ENCODE peak calls at places on chromosome 21, in seven cellular contexts. C is AG08395; R is CD4-positive, CD25-positive, alpha-beta regulatory T cell; X is activated effector memory CD4-positive, alpha-beta T cell treated with Interleukin-2 at 50 U/mL for 16 hours; V is T-cell; H is osteoblast; J is amniotic stem cell. I is an unnamed sample.

GRCh38 chr21:21101911-21102310 is 103.7 kb downstream of the NCAM2 start:
- DNase-seq in C (no peak), R (no peak), X (no peak), V (no peak), H (no peak), J (no peak), I (no peak)

GRCh38 chr21:25733859-25734653 is 648 bp downstream of the ATP5PF start:
- DNase-seq in C (peak), R (peak), X (no peak), V (no peak), H (peak), J (no peak), I (no peak)

GRCh38 chr21:31394309-31394708 is 50.2 kb upstream of the TIAM1 start:
- DNase-seq in C (no peak), R (no peak), X (no peak), V (no peak), H (no peak), J (no peak), I (no peak)

GRCh38 chr21:35470522-35470921 is 421.4 kb upstream of the RUNX1 start:
- DNase-seq in C (no peak), R (no peak), X (no peak), V (no peak), H (no peak), J (no peak), I (no peak)

GRCh38 chr21:37220433-37220980 is 46.6 kb downstream of the VPS26C start:
- DNase-seq in C (peak), R (peak), X (peak), V (peak), H (peak), J (no peak), I (no peak)

GRCh38 chr21:44259082-44259705 is 2.5 kb downstream of the DNMT3L start:
- DNase-seq in C (no peak), R (no peak), X (no peak), V (no peak), H (peak), J (no peak), I (no peak)

GRCh38 chr21:36848875-36849274 is 117.6 kb downstream of the HLCS start:
- DNase-seq in C (no peak), R (no peak), X (no peak), V (no peak), H (no peak), J (no peak), I (no peak)

GRCh38 chr21:20971296-20971921 is 26.8 kb upstream of the NCAM2 start:
- DNase-seq in C (peak), R (no peak), X (no peak), V (no peak), H (peak), J (peak), I (no peak)

GRCh38 chr21:35614412-35614901 is 445.9 kb downstream of the SETD4 start:
- DNase-seq in C (peak), R (no peak), X (no peak), V (no peak), H (no peak), J (no peak), I (no peak)

GRCh38 chr21:38915546-38915945 is 109.8 kb downstream of the ETS2 start:
- DNase-seq in C (no peak), R (no peak), X (no peak), V (no peak), H (no peak), J (no peak), I (no peak)

GRCh38 chr21:42317826-42318746 is 2.9 kb upstream of the TFF3 start:
- DNase-seq in C (no peak), R (no peak), X (no peak), V (no peak), H (no peak), J (no peak), I (no peak)

GRCh38 chr21:39364949-39365348 is 16.1 kb upstream of the HMGN1 start:
- DNase-seq in C (no peak), R (no peak), X (no peak), V (no peak), H (no peak), J (no peak), I (no peak)

GRCh38 chr21:31570824-31571425 is 88.6 kb upstream of the SOD1 start:
- DNase-seq in C (no peak), R (no peak), X (no peak), V (no peak), H (no peak), J (no peak), I (no peak)

GRCh38 chr21:34933609-34934345 is 115.3 kb downstream of the RUNX1 start:
- DNase-seq in C (no peak), R (peak), X (no peak), V (no peak), H (no peak), J (no peak), I (no peak)

GRCh38 chr21:46636550-46637289 is 1.2 kb downstream of the PRMT2 start:
- DNase-seq in C (no peak), R (no peak), X (no peak), V (no peak), H (no peak), J (no peak), I (no peak)

GRCh38 chr21:17679002-17679600 is 66.4 kb upstream of the BTG3 start:
- DNase-seq in C (peak), R (peak), X (no peak), V (no peak), H (peak), J (peak), I (peak)

GRCh38 chr21:29340228-29340627 is 41.5 kb downstream of the BACH1 start:
- DNase-seq in C (no peak), R (no peak), X (no peak), V (no peak), H (no peak), J (no peak), I (no peak)

GRCh38 chr21:43902441-43902840 is 37.4 kb downstream of the AGPAT3 start:
- DNase-seq in C (no peak), R (no peak), X (no peak), V (no peak), H (peak), J (no peak), I (peak)

GRCh38 chr21:44972301-44972814 is 32.5 kb downstream of the SLX9 start:
- DNase-seq in C (no peak), R (no peak), X (no peak), V (no peak), H (peak), J (no peak), I (no peak)

GRCh38 chr21:42332557-42332956 is 17.3 kb upstream of the TFF3 start:
- DNase-seq in C (no peak), R (no peak), X (no peak), V (no peak), H (no peak), J (no peak), I (no peak)

GRCh38 chr21:32240708-32241433 is 38.0 kb downstream of the MIS18A start:
- DNase-seq in C (peak), R (no peak), X (no peak), V (no peak), H (no peak), J (no peak), I (no peak)

GRCh38 chr21:42262826-42263225 is 43.9 kb downstream of the ABCG1 start:
- DNase-seq in C (no peak), R (no peak), X (no peak), V (no peak), H (peak), J (no peak), I (peak)